ENCODE peak calls at places on chromosomes 7 and 10, in six cellular contexts. S is osteoblast; O is CD4-positive, CD25-positive, alpha-beta regulatory T cell; G is epithelial cell of prostate; F is pancreas; K is left ventricle myocardium inferior. Z is an unnamed sample.

GRCh38 chr7:131109757-131110293 is 217.9 kb upstream of the MKLN1 start:
- DNase-seq in O (peak; percentile 68), S (peak; percentile 94), G (no peak), F (peak; percentile 76), K (peak; percentile 88), Z (peak; percentile 71)

GRCh38 chr10:78920011-78920410 is 148.8 kb upstream of the ZMIZ1 start:
- DNase-seq in K (no peak), F (no peak), S (no peak), G (no peak), O (no peak), Z (no peak)

GRCh38 chr7:69049341-69049740 is 548.9 kb upstream of the AUTS2 start:
- DNase-seq in F (no peak), O (no peak), G (no peak), S (no peak), K (no peak), Z (no peak)

GRCh38 chr7:1109581-1110310 is 21.8 kb downstream of the GPER1 start:
- DNase-seq in G (no peak), S (peak; percentile 48), F (no peak), K (peak; percentile 8), O (no peak), Z (no peak)

GRCh38 chr10:98030093-98030821 is at the start of gene CRTAC1:
- DNase-seq in G (no peak), S (peak; percentile 90), O (no peak), F (peak; percentile 58), K (peak; percentile 50), Z (peak; percentile 63)

GRCh38 chr7:93883078-93883916 is 7.3 kb downstream of the TFPI2 start:
- DNase-seq in K (no peak), G (no peak), O (no peak), S (no peak), F (no peak), Z (no peak)

GRCh38 chr7:132321387-132321786 is 254.9 kb downstream of the PLXNA4 start:
- DNase-seq in O (no peak), K (no peak), S (no peak), F (no peak), G (no peak), Z (no peak)

GRCh38 chr7:22397981-22398380 is 41.0 kb upstream of the RAPGEF5 start:
- DNase-seq in G (no peak), S (no peak), O (no peak), K (no peak), F (no peak), Z (no peak)

GRCh38 chr7:149355390-149356048 is 93.5 kb downstream of the ZNF783 start:
- DNase-seq in S (peak; percentile 58), O (no peak), F (no peak), G (peak; percentile 72), K (no peak), Z (no peak)

GRCh38 chr10:10533417-10533816 is 484.3 kb upstream of the CELF2 start:
- DNase-seq in O (no peak), S (no peak), K (no peak), F (no peak), G (peak; percentile 3), Z (no peak)

GRCh38 chr10:65430979-65431378 is 1494.9 kb upstream of the LRRTM3 start:
- DNase-seq in F (no peak), K (no peak), O (no peak), G (no peak), S (peak; percentile 67), Z (no peak)

GRCh38 chr7:110317699-110318265 is 773.1 kb upstream of the LRRN3 start:
- DNase-seq in F (no peak), O (no peak), K (no peak), S (no peak), G (no peak), Z (no peak)

GRCh38 chr7:129882531-129882930 is 70.2 kb downstream of the UBE2H start:
- DNase-seq in O (no peak), F (no peak), G (no peak), S (peak; percentile 48), K (no peak), Z (no peak)

GRCh38 chr7:101240226-101241014 is 2.8 kb upstream of the CLDN15 start:
- DNase-seq in S (peak; percentile 41), F (no peak), K (no peak), O (no peak), G (no peak), Z (no peak)
- H3K27ac ChIP-seq in S (no peak overlapping the region), F (no peak overlapping the region), K (peak overlapping the region; percentile 87), O (no peak overlapping the region), G (no peak overlapping the region), Z (peak overlapping the region; percentile 26)

GRCh38 chr10:14554843-14555205 is 219.9 kb downstream of the FAM107B start:
- DNase-seq in G (no peak), K (no peak), S (no peak), F (no peak), O (peak; percentile 34), Z (no peak)

GRCh38 chr10:14555806-14556205 is 218.9 kb downstream of the FAM107B start:
- DNase-seq in K (no peak), G (no peak), F (no peak), S (no peak), O (no peak), Z (no peak)

GRCh38 chr10:14556285-14556956 is 218.3 kb downstream of the FAM107B start:
- DNase-seq in O (peak; percentile 28), G (no peak), F (no peak), K (no peak), S (no peak), Z (no peak)

GRCh38 chr10:14553434-14553833 is 221.3 kb downstream of the FAM107B start:
- DNase-seq in S (no peak), K (no peak), F (no peak), G (no peak), O (no peak), Z (no peak)

GRCh38 chr10:14554091-14554842 is 220.4 kb downstream of the FAM107B start:
- DNase-seq in K (no peak), F (no peak), G (no peak), S (no peak), O (peak; percentile 26), Z (no peak)
- H3K27ac ChIP-seq in K (no peak overlapping the region), F (peak overlapping the region; percentile 71), G (peak overlapping the region; percentile 79), S (peak overlapping the region; percentile 44), O (peak overlapping the region; percentile 96), Z (peak overlapping the region; percentile 46)

DNA sequence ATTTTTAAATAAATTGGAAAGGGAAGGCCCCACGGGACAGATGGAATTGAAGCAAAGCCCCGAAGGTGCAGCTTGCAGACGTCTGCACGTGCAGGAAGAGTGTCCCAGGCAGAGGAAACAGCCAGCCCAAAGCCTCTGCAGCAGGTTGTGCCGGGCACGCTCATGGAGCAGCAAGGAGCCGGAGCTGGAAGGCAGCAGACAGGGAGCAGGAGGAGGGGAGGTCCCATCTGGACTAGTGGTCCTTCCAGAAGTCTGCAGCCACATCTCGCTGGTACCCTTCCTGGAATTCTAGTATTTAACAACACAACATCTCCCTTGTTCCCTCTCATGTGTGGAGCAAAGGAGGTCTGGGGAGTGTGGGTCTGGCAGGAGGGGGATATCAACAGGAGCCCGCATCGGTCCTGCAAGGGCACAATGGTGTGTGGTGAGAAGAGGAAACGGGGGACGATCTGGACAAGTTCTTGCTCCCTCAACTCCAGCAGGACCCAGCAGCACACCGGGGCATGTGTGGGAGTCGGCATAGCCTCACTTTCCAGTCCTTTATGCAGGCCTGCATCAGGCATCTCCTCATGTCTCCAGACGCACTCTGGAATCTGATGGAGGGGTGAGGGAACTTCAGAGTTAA is 169.3 kb downstream of the GRID1 start:
- DNase-seq in G (no peak), S (peak; percentile 26), F (no peak), K (no peak), O (no peak), Z (no peak)
- H3K27ac ChIP-seq in G (no peak overlapping the region), S (no peak overlapping the region), F (no peak overlapping the region), K (no peak overlapping the region), O (no peak overlapping the region), Z (no peak overlapping the region)

GRCh38 chr7:55063633-55064032 is 44.8 kb downstream of the EGFR start:
- DNase-seq in G (no peak), F (no peak), S (no peak), K (no peak), O (no peak), Z (no peak)

GRCh38 chr7:55062106-55062499 is 43.3 kb downstream of the EGFR start:
- DNase-seq in O (no peak), F (no peak), G (no peak), K (no peak), S (no peak), Z (no peak)

GRCh38 chr7:55060690-55061414 is 42.0 kb downstream of the EGFR start:
- DNase-seq in G (no peak), O (no peak), K (no peak), S (no peak), F (no peak), Z (no peak)

GRCh38 chr7:55065079-55065478 is 46.3 kb downstream of the EGFR start:
- DNase-seq in F (no peak), O (no peak), G (no peak), S (peak; percentile 81), K (no peak), Z (no peak)

GRCh38 chr7:55063036-55063435 is 44.2 kb downstream of the EGFR start:
- DNase-seq in G (no peak), S (no peak), K (no peak), O (no peak), F (no peak), Z (no peak)
- H3K27ac ChIP-seq in G (peak overlapping the region; percentile 94), S (peak overlapping the region; percentile 97), K (no peak overlapping the region), O (no peak overlapping the region), F (no peak overlapping the region), Z (no peak overlapping the region)

GRCh38 chr10:21740989-21741388 is 207.0 kb downstream of the MLLT10 start:
- DNase-seq in K (no peak), G (no peak), F (no peak), S (no peak), O (peak; percentile 69), Z (no peak)
- H3K27ac ChIP-seq in K (no peak overlapping the region), G (no peak overlapping the region), F (no peak overlapping the region), S (no peak overlapping the region), O (peak overlapping the region; percentile 67), Z (no peak overlapping the region)

GRCh38 chr7:123043642-123044041 is 48.1 kb upstream of the TAS2R16 start:
- DNase-seq in G (no peak), F (no peak), K (no peak), O (no peak), S (no peak), Z (no peak)
- H3K27ac ChIP-seq in G (no peak overlapping the region), F (no peak overlapping the region), K (no peak overlapping the region), O (no peak overlapping the region), S (no peak overlapping the region), Z (no peak overlapping the region)